ENCODE peak calls at places on chromosome 17, in seven cellular contexts. F is GM12892, X is K562, P is SK-N-SH, K is GM12878, R is HepG2, Z is H1. U is an unnamed sample.

GRCh38 chr17:46110219-46110618 is 83.0 kb downstream of the KANSL1 start:
- DNase-seq in K (no peak), P (no peak), F (no peak), X (no peak), Z (no peak), R (no peak), U (no peak)

GRCh38 chr17:73427198-73427597 is 115.4 kb upstream of the CDC42EP4 start:
- DNase-seq in Z (no peak), P (no peak), K (no peak), R (peak; percentile 18), X (no peak), F (no peak), U (no peak)

GRCh38 chr17:80030730-80031410 is 4.8 kb downstream of the TBC1D16 start:
- DNase-seq in X (no peak), F (no peak), P (no peak), Z (no peak), R (no peak), K (no peak), U (no peak)

GRCh38 chr17:42050360-42051012 is at the start of gene C17orf113:
- DNase-seq in Z (no peak), P (peak; percentile 94), F (peak; percentile 74), X (peak; percentile 93), R (peak; percentile 51), K (no peak), U (peak; percentile 71)

GRCh38 chr17:50687200-50688066 is 20.3 kb downstream of the ANKRD40 start:
- DNase-seq in Z (no peak), X (no peak), P (peak; percentile 51), R (peak; percentile 85), K (no peak), F (no peak), U (no peak)

GRCh38 chr17:19728114-19728495 is 11.7 kb upstream of the SLC47A2 start:
- DNase-seq in P (peak; percentile 88), X (no peak), K (no peak), F (no peak), R (peak; percentile 44), Z (no peak), U (no peak)

GRCh38 chr17:42214156-42214555 is 19.9 kb upstream of the GHDC start:
- DNase-seq in Z (no peak), F (no peak), P (no peak), K (no peak), X (no peak), R (no peak), U (no peak)

GRCh38 chr17:72666519-72666874 is 426.0 kb downstream of the SLC39A11 start:
- DNase-seq in X (no peak), R (peak; percentile 77), Z (no peak), F (no peak), K (no peak), P (no peak), U (no peak)

GRCh38 chr17:28811594-28812135 is 30.9 kb downstream of the FAM222B start:
- DNase-seq in P (peak; percentile 15), R (peak; percentile 36), K (no peak), Z (no peak), X (peak; percentile 46), F (no peak), U (no peak)

GRCh38 chr17:49514374-49514738 is 19.3 kb downstream of the NGFR start:
- DNase-seq in F (no peak), K (no peak), P (peak; percentile 78), R (peak; percentile 67), X (peak; percentile 57), Z (no peak), U (no peak)

GRCh38 chr17:31256936-31257335 is 40.1 kb downstream of the OMG start:
- DNase-seq in Z (no peak), P (no peak), R (no peak), F (no peak), X (no peak), K (no peak), U (no peak)

GRCh38 chr17:73291260-73291801 is 20.5 kb downstream of the CDC42EP4 start:
- DNase-seq in K (peak; percentile 70), Z (no peak), R (no peak), P (no peak), F (no peak), X (peak; percentile 74), U (peak; percentile 55)

GRCh38 chr17:29046440-29046839 is 3.5 kb downstream of the PIPOX start:
- DNase-seq in F (no peak), Z (no peak), P (no peak), K (no peak), R (no peak), X (no peak), U (no peak)

GRCh38 chr17:17822189-17822978 is 14.4 kb downstream of the SREBF1 start:
- DNase-seq in F (no peak), P (no peak), Z (no peak), R (no peak), X (no peak), K (no peak), U (no peak)

GRCh38 chr17:61837175-61838051 is 25.9 kb downstream of the BRIP1 start:
- DNase-seq in F (no peak), Z (no peak), K (peak; percentile 17), R (peak; percentile 54), P (peak; percentile 59), X (peak; percentile 45), U (peak; percentile 21)

GRCh38 chr17:15886804-15887203 is 58.1 kb upstream of the ADORA2B start:
- DNase-seq in Z (no peak), K (no peak), F (no peak), X (no peak), P (no peak), R (no peak), U (no peak)

GRCh38 chr17:75592364-75593020 is 4.9 kb downstream of the MYO15B start:
- DNase-seq in X (no peak), Z (no peak), K (no peak), P (no peak), F (no peak), R (no peak), U (no peak)

GRCh38 chr17:35432176-35433074 is at the start of gene SLFN12:
- DNase-seq in P (no peak), F (peak; percentile 23), Z (peak; percentile 70), X (no peak), K (peak; percentile 67), R (no peak), U (peak; percentile 19)

GRCh38 chr17:35765731-35766488 is 5.2 kb downstream of the C17orf50 start:
- DNase-seq in P (peak; percentile 22), R (no peak), F (no peak), Z (no peak), X (no peak), K (no peak), U (no peak)

GRCh38 chr17:50117202-50118040 is 12.5 kb downstream of the SAMD14 start:
- DNase-seq in P (no peak), X (peak; percentile 84), K (no peak), R (peak; percentile 51), F (peak; percentile 58), Z (no peak), U (peak; percentile 78)

GRCh38 chr17:60087882-60088669 is 9.4 kb upstream of the HEATR6 start:
- DNase-seq in K (no peak), Z (no peak), X (no peak), F (no peak), P (no peak), R (peak; percentile 41), U (no peak)

GRCh38 chr17:12568358-12569251 is 97.1 kb upstream of the MYOCD start:
- DNase-seq in F (no peak), P (no peak), Z (no peak), K (no peak), R (no peak), X (no peak), U (no peak)

GRCh38 chr17:42282478-42283080 is 5.7 kb upstream of the STAT5A start:
- DNase-seq in X (no peak), Z (no peak), P (peak; percentile 11), F (no peak), R (no peak), K (no peak), U (no peak)

GRCh38 chr17:44792276-44792675 is 33.5 kb downstream of the ADAM11 start:
- DNase-seq in R (no peak), K (no peak), F (no peak), Z (no peak), X (no peak), P (no peak), U (no peak)

GRCh38 chr17:12180644-12181261 is 160.1 kb downstream of the MAP2K4 start:
- DNase-seq in X (peak; percentile 29), Z (no peak), R (peak; percentile 47), F (no peak), K (peak; percentile 0), P (peak; percentile 39), U (no peak)

GRCh38 chr17:32482568-32483320 is 4.0 kb upstream of the CDK5R1 start:
- DNase-seq in X (no peak), P (no peak), F (no peak), K (no peak), Z (no peak), R (no peak), U (no peak)

GRCh38 chr17:47316316-47316715 is 7.4 kb upstream of the EFCAB13 start:
- DNase-seq in F (no peak), Z (no peak), K (no peak), X (no peak), R (peak; percentile 68), P (no peak), U (no peak)

GRCh38 chr17:3910420-3911270 is 5.6 kb downstream of the P2RX1 start:
- DNase-seq in X (no peak), F (no peak), R (no peak), Z (no peak), K (no peak), P (no peak), U (no peak)
- TF ChIP-seq TAF1 in X (no peak), F (no peak), R (no peak), Z (no peak), K (no peak), P (no peak), U (no peak)

GRCh38 chr17:37671813-37672544 is 28.7 kb upstream of the DDX52 start:
- DNase-seq in P (no peak), F (no peak), Z (no peak), X (no peak), K (no peak), R (peak; percentile 85), U (no peak)
- TF ChIP-seq TAF1 in P (no peak), F (no peak), Z (no peak), X (no peak), K (no peak), R (no peak), U (no peak)

GRCh38 chr17:37220609-37220953 is 155.2 kb upstream of the C17orf78 start:
- DNase-seq in P (peak; percentile 45), Z (no peak), R (no peak), K (no peak), F (no peak), X (no peak), U (no peak)
- TF ChIP-seq TAF1 in P (no peak), Z (no peak), R (no peak), K (no peak), F (no peak), X (no peak), U (no peak)

DNA sequence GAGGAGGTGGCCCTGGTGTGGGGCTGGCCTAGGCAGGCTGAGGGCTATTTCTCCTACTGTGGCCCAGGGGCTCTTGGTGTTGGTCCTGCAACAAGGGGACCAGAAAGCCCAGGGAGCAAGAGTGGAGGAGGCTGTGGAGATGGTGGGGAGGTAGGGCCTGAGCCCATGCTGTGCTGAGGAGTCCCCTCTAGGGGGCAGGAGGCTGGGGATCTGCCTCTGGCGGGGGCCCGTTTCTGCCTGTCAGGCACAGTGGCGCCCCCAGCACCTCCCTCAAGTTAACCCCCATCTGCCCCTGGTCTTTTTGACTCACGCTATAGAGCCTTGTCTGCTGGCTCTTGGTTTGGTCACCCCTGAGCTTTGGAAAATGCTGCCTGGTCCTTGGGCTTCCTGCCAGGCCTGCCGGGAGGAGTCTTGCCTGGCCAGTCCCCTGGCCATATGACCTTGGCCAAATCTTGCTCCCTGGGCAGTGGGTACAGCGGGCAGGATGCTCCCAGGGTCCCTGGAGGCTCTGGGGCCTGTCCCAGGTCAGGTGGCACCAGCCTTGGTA is 5.9 kb downstream of the BAIAP2 start:
- DNase-seq in X (peak; percentile 71), F (peak; percentile 66), P (peak; percentile 77), Z (no peak), K (no peak), R (peak; percentile 37), U (peak; percentile 66)
- TF ChIP-seq TAF1 in X (no peak), F (no peak), P (no peak), Z (no peak), K (no peak), R (no peak), U (no peak)